ENCODE peak calls at places on chromosomes 12 and 14, in six cellular contexts. H is esophagus squamous epithelium, X is body of pancreas, J is tibial nerve, Q is IMR-90, D is upper lobe of left lung. Y is an unnamed sample.
A peak's percentile ranks its signal among the peaks of the same experiment; 100 is the strongest.

GRCh38 chr12:93335603-93336162 is 42.0 kb upstream of the NUDT4 start:
- DNase-seq in H (no peak), J (no peak), D (no peak), Q (no peak), X (no peak), Y (no peak)

GRCh38 chr12:128771681-128772080 is 52.1 kb downstream of the SLC15A4 start:
- DNase-seq in H (no peak), X (no peak), J (no peak), Q (peak; percentile 4), D (no peak), Y (no peak)

GRCh38 chr12:57368349-57369095 is 62.3 kb downstream of the R3HDM2 start:
- DNase-seq in H (no peak), Q (peak; percentile 4), X (no peak), J (no peak), D (no peak), Y (no peak)

GRCh38 chr12:26153421-26154154 is 28.8 kb upstream of the BHLHE41 start:
- DNase-seq in H (no peak), J (no peak), X (peak; percentile 43), Q (peak; percentile 97), D (no peak), Y (no peak)

GRCh38 chr12:62656576-62657362 is 190.1 kb downstream of the MON2 start:
- DNase-seq in D (no peak), Q (no peak), H (no peak), X (no peak), J (no peak), Y (no peak)

GRCh38 chr12:45231515-45232145 is 15.7 kb downstream of the ANO6 start:
- DNase-seq in J (no peak), H (no peak), D (no peak), Q (peak; percentile 85), X (no peak), Y (no peak)

GRCh38 chr14:95413289-95414215 is 93.8 kb upstream of the CLMN start:
- DNase-seq in Q (peak; percentile 10), D (no peak), J (no peak), X (no peak), H (no peak), Y (peak; percentile 12)

GRCh38 chr12:69008510-69008909 is 75.5 kb upstream of the CPM start:
- DNase-seq in Q (peak; percentile 11), D (peak; percentile 40), J (no peak), H (no peak), X (no peak), Y (no peak)

GRCh38 chr12:121115530-121115929 is 17.1 kb upstream of the P2RX7 start:
- DNase-seq in J (no peak), D (no peak), H (no peak), Q (no peak), X (no peak), Y (no peak)

GRCh38 chr14:91116913-91117588 is 3.2 kb downstream of the DGLUCY start:
- DNase-seq in H (no peak), J (no peak), X (no peak), Q (no peak), D (no peak), Y (no peak)
- H3K4me1 ChIP-seq in H (peaks cover 55% of the 10 kb centered on the region), J (no peaks in the 10 kb centered on the region), X (peaks cover 50% of the 10 kb centered on the region), Q (peaks cover 8% of the 10 kb centered on the region), D (peaks cover 24% of the 10 kb centered on the region), Y (peaks cover 52% of the 10 kb centered on the region)

GRCh38 chr12:77932216-77932615 is 101.5 kb downstream of the NAV3 start:
- DNase-seq in Q (no peak), X (no peak), D (no peak), J (no peak), H (no peak), Y (no peak)
- TF ChIP-seq CTCF in Q (no peak), X (no peak), D (no peak), J (no peak), H (no peak), Y (no peak)

GRCh38 chr14:25988536-25988935 is 609.3 kb downstream of the NOVA1 start:
- DNase-seq in X (no peak), Q (no peak), H (no peak), J (no peak), D (no peak), Y (no peak)
- H3K9me3 ChIP-seq in X (no peaks in the 10 kb centered on the region), Q (peaks cover 5% of the 10 kb centered on the region), H (no peaks in the 10 kb centered on the region), J (no peaks in the 10 kb centered on the region), D (no peaks in the 10 kb centered on the region), Y (no peaks in the 10 kb centered on the region)

DNA sequence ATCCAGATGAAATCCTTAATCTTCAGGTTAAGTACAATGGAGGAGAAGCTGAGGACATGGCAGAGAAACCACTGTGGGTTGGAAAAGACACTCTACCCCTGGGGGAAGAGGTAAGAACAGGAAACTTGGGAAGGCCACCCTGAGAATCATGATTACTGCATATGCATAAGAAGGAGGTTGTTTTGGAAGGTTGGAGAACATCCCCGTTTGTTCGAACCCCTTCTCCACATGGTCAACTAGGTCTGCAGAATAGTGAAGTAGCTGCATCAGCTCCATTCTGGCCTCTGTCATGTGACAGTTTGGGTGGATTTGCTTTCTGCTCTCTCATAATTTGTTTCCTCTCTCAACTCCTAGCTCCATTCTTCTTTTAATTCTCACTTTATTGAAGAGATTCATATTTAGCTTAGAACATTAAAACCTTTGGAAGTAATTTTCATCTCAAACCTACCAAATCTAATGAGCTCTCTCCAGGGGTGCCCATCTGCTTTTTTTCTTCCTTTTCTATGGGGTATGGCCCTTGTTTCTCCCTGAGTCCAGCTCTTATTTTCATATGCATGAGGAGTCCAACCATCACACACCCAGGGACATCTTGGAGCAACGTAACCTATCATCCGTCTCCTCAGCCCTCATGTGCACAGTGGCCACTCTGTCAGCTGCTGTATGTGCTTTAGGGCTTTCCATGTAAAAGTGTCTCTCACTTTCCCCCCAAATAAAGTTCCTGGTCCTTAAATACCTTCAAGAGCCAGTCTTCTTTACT is 820.3 kb downstream of the TMEM121 start:
- DNase-seq in J (no peak), X (no peak), D (no peak), H (no peak), Q (no peak), Y (no peak)
- H3K4me1 ChIP-seq in J (no peaks in the 10 kb centered on the region), X (no peaks in the 10 kb centered on the region), D (no peaks in the 10 kb centered on the region), H (no peaks in the 10 kb centered on the region), Q (no peaks in the 10 kb centered on the region), Y (no peaks in the 10 kb centered on the region)

DNA sequence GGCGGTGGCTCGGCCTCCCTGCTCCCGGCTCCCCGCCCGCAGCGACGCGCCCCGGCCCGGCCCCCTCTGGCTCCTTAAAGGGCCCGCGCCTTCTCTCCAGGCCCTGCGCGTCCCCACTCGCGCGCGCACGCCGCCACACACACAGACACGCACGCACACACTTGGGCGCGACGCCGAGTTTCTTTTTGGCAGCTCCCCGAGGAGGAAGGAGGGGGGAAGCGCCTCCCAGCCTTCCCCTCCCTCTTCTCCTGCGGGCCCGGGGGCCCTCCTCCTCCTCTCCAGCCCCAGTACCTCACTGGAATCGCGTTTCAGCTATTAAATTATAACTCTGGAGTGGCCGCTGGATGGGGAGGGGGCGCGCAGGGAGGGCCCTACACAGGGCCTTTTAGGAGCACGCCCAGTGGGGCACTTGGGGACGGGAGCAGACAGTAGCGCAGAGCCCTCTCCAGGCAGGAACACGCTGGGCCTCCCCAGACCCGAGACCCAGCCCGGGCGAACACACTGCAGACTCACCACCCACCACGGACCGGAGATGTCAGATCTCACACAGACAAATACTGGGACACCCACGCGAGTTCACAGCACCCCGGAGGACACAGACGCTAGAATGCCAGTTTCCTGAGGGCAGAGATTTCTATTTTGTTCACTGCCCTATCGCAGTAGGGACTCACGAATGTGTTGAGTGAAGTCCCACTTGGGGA is 411 bp upstream of the NCOR2 start:
- DNase-seq in D (peak; percentile 94), H (peak; percentile 58), X (peak; percentile 86), Q (peak; percentile 94), J (peak; percentile 93), Y (peak; percentile 94)
- TF ChIP-seq CTCF in D (no peak), H (no peak), X (no peak), Q (peak; percentile 22), J (no peak), Y (no peak)

GRCh38 chr12:28367993-28368392 is 177.7 kb downstream of the CCDC91 start:
- DNase-seq in H (no peak), D (no peak), J (no peak), X (no peak), Q (no peak), Y (no peak)

GRCh38 chr12:28367326-28367725 is 177.1 kb downstream of the CCDC91 start:
- DNase-seq in D (no peak), X (no peak), H (no peak), Q (no peak), J (no peak), Y (no peak)

GRCh38 chr12:28374556-28374955 is 184.3 kb downstream of the CCDC91 start:
- DNase-seq in D (no peak), J (no peak), H (no peak), X (no peak), Q (peak; percentile 74), Y (no peak)

GRCh38 chr12:28369483-28369882 is 179.2 kb downstream of the CCDC91 start:
- DNase-seq in X (no peak), H (no peak), J (no peak), Q (no peak), D (no peak), Y (no peak)
- H3K9me3 ChIP-seq in X (peaks cover 15% of the 10 kb centered on the region), H (peaks cover 46% of the 10 kb centered on the region), J (no peaks in the 10 kb centered on the region), Q (peaks cover 21% of the 10 kb centered on the region), D (peaks cover 25% of the 10 kb centered on the region), Y (no peaks in the 10 kb centered on the region)

DNA sequence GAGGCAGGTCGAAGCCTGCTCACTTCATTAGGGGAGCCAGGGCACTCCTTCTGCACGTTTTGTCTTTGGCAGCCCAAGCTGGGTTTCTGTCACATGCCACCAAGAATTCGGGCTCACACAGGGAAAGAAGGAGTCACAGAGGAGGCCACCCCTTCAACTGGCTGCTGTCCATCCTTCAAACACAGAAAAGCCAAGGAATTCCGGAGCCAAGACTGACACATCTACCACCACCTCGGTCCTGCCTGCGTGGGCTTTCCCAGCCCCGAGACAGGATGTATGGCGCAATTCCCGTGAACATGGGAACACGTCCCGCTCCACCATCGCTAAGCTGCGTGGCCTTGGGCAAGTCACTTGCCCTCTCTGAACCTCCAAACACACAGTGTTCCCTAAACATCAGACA is 70.4 kb downstream of the NCOR2 start:
- DNase-seq in D (no peak), Q (peak; percentile 88), X (no peak), J (no peak), H (no peak), Y (no peak)
- H3K4me1 ChIP-seq in D (peaks cover 53% of the 10 kb centered on the region), Q (peaks cover 34% of the 10 kb centered on the region), X (peaks cover 60% of the 10 kb centered on the region), J (peaks cover 56% of the 10 kb centered on the region), H (peaks cover 45% of the 10 kb centered on the region), Y (no peaks in the 10 kb centered on the region)